ENCODE peak calls at places on chromosomes 16 and 17, in eight cellular contexts. J, X, P, W, N, B, O and Q are unnamed samples.

GRCh38 chr17:57881143-57881542 is 31.3 kb upstream of the MRPS23 start:
- DNase-seq in J (no peak), X (no peak), P (no peak), W (no peak), N (peak; percentile 67), B (no peak), O (no peak), Q (no peak)

GRCh38 chr17:83175551-83176271 is 96.3 kb downstream of the METRNL start:
- DNase-seq in J (no peak), X (no peak), P (no peak), W (no peak), N (no peak), B (no peak), O (no peak), Q (no peak)

GRCh38 chr16:27273670-27274522 is 5.3 kb upstream of the NSMCE1 start:
- DNase-seq in J (no peak), X (no peak), P (peak; percentile 72), W (no peak), N (peak; percentile 44), B (no peak), O (no peak), Q (peak; percentile 28)

GRCh38 chr17:17382901-17383300 is 79.7 kb downstream of the NT5M start:
- DNase-seq in J (no peak), X (no peak), P (no peak), W (peak; percentile 94), N (no peak), B (no peak), O (no peak), Q (no peak)

GRCh38 chr16:89067677-89068076 is 26.0 kb upstream of the ACSF3 start:
- DNase-seq in J (no peak), X (no peak), P (no peak), W (no peak), N (no peak), B (no peak), O (no peak), Q (no peak)

GRCh38 chr17:79981090-79981489 is 54.6 kb downstream of the TBC1D16 start:
- DNase-seq in J (no peak), X (no peak), P (no peak), W (no peak), N (no peak), B (no peak), O (no peak), Q (peak; percentile 28)

GRCh38 chr16:24993722-24994686 is 21.2 kb downstream of the ARHGAP17 start:
- DNase-seq in J (no peak), X (no peak), P (peak; percentile 69), W (no peak), N (peak; percentile 89), B (no peak), O (no peak), Q (no peak)

GRCh38 chr16:28534542-28535373 is 4.0 kb downstream of the NUPR1 start:
- DNase-seq in J (no peak), X (no peak), P (peak; percentile 7), W (no peak), N (peak; percentile 82), B (no peak), O (no peak), Q (peak; percentile 88)

GRCh38 chr17:28227278-28228108 is 91.5 kb upstream of the TMEM97 start:
- DNase-seq in J (no peak), X (no peak), P (no peak), W (peak; percentile 61), N (peak; percentile 46), B (peak; percentile 66), O (peak; percentile 61), Q (peak; percentile 62)

GRCh38 chr16:23435500-23435899 is 17.5 kb downstream of the COG7 start:
- DNase-seq in J (peak; percentile 60), X (peak; percentile 67), P (peak; percentile 10), W (peak; percentile 81), N (peak; percentile 66), B (no peak), O (peak; percentile 60), Q (peak; percentile 48)

GRCh38 chr17:70168044-70168978 is 1.0 kb upstream of the KCNJ2 start:
- DNase-seq in J (no peak), X (no peak), P (no peak), W (peak; percentile 74), N (peak; percentile 57), B (no peak), O (no peak), Q (peak; percentile 52)

GRCh38 chr16:51490866-51491265 is 339.8 kb upstream of the SALL1 start:
- DNase-seq in J (no peak), X (no peak), P (no peak), W (no peak), N (no peak), B (no peak), O (no peak), Q (no peak)

GRCh38 chr17:60887607-60888028 is 210.0 kb downstream of the BCAS3 start:
- DNase-seq in J (no peak), X (no peak), P (no peak), W (peak; percentile 62), N (no peak), B (no peak), O (peak; percentile 10), Q (no peak)

GRCh38 chr17:37220609-37220953 is 155.2 kb upstream of the C17orf78 start:
- DNase-seq in J (peak; percentile 5), X (peak; percentile 52), P (no peak), W (peak; percentile 57), N (peak; percentile 51), B (no peak), O (no peak), Q (no peak)

GRCh38 chr17:70278846-70279465 is 109.6 kb downstream of the KCNJ2 start:
- DNase-seq in J (no peak), X (no peak), P (no peak), W (peak; percentile 63), N (no peak), B (no peak), O (no peak), Q (no peak)

GRCh38 chr17:8189041-8189710 is 804 bp downstream of the BORCS6 start:
- DNase-seq in J (no peak), X (no peak), P (no peak), W (no peak), N (no peak), B (no peak), O (no peak), Q (peak; percentile 59)

GRCh38 chr16:15041260-15042011 is 14.4 kb downstream of the NTAN1 start:
- DNase-seq in J (no peak), X (no peak), P (no peak), W (no peak), N (peak; percentile 95), B (no peak), O (no peak), Q (peak; percentile 86)

GRCh38 chr17:72843591-72843990 is 248.9 kb downstream of the SLC39A11 start:
- DNase-seq in J (no peak), X (no peak), P (no peak), W (no peak), N (no peak), B (no peak), O (no peak), Q (no peak)

GRCh38 chr17:42294469-42295398 is 6.4 kb downstream of the STAT5A start:
- DNase-seq in J (no peak), X (no peak), P (no peak), W (no peak), N (no peak), B (no peak), O (no peak), Q (no peak)